ENCODE peak calls at places on chromosomes 13 and 19, in five cellular contexts. J is HFFc6, D is colonic mucosa, M is tibial nerve, G is AG09319. Y is an unnamed sample.

GRCh38 chr13:35475131-35475959 is 1.1 kb downstream of the MAB21L1 start:
- DNase-seq in J (peak), D (peak), M (peak), G (peak), Y (no peak)

GRCh38 chr13:113129921-113130750 is 7.5 kb downstream of the F10 start:
- DNase-seq in J (no peak), D (no peak), M (no peak), G (no peak), Y (no peak)

GRCh38 chr19:17041994-17042393 is 15.4 kb upstream of the CPAMD8 start:
- DNase-seq in J (no peak), D (peak), M (no peak), G (peak), Y (no peak)

GRCh38 chr19:14391156-14391821 is 10.0 kb downstream of the ADGRE5 start:
- DNase-seq in J (no peak), D (no peak), M (no peak), G (no peak), Y (no peak)

GRCh38 chr19:27966390-27966816 is 1246.5 kb downstream of the UQCRFS1 start:
- DNase-seq in J (peak), D (no peak), M (no peak), G (no peak), Y (no peak)

GRCh38 chr19:55549500-55550320 is 4.4 kb upstream of the SBK3 start:
- DNase-seq in J (peak), D (peak), M (no peak), G (peak), Y (peak)

GRCh38 chr13:70375718-70376117 is 267.5 kb upstream of the KLHL1 start:
- DNase-seq in J (no peak), D (peak), M (no peak), G (no peak), Y (no peak)

GRCh38 chr13:42047561-42048322 is 706 bp upstream of the DGKH start:
- DNase-seq in J (peak), D (peak), M (no peak), G (no peak), Y (peak)

GRCh38 chr19:28305513-28305912 is 907.4 kb downstream of the UQCRFS1 start:
- DNase-seq in J (no peak), D (no peak), M (no peak), G (no peak), Y (no peak)

GRCh38 chr19:39974377-39975155 is 3.6 kb downstream of the PSMC4 start:
- DNase-seq in J (no peak), D (peak), M (no peak), G (no peak), Y (no peak)

GRCh38 chr19:49552749-49553148 is 24.9 kb downstream of the RCN3 start:
- DNase-seq in J (no peak), D (no peak), M (no peak), G (no peak), Y (no peak)

GRCh38 chr19:30105316-30105715 is 163.3 kb downstream of the URI1 start:
- DNase-seq in J (no peak), D (no peak), M (no peak), G (no peak), Y (no peak)

GRCh38 chr19:46442808-46443450 is 14.2 kb upstream of the PNMA8C start:
- DNase-seq in J (peak), D (no peak), M (no peak), G (peak), Y (peak)

GRCh38 chr13:94411747-94412146 is 67.7 kb downstream of the DCT start:
- DNase-seq in J (no peak), D (no peak), M (no peak), G (no peak), Y (no peak)

DNA sequence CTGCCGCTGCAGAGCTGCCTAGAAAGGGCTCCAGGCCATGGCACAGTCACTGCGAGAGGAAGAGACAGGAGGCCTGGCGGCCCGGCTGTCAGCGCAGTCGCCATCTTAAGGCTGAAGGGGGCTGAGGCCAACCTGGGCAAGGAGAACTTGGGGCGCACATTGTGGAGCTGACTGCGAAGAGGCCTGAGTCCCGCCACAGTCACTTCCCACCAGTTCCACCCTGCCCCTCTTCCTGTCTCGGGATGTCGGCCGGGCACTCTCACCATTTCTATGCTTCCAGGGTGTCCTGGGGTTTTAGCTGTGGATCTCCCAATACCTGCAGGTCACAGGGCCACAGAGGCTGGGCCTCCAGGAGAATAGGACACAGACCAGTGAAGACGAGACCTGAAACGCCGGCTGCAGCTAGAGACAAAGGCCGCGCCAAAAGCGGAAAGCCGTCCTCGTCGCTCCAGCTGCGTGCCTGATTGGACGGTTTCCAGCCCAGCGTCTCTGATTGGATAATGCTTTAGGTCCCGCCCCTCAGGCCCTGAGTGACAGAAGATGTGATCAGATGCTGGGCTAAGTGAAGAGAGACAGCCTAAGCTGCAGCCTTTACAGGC is 71.1 kb downstream of the ZNF486 start:
- DNase-seq in J (peak), D (peak), M (peak), G (peak), Y (peak)
- TF ChIP-seq CTCF in J (no peak), D (no peak), M (no peak), G (no peak), Y (no peak)

DNA sequence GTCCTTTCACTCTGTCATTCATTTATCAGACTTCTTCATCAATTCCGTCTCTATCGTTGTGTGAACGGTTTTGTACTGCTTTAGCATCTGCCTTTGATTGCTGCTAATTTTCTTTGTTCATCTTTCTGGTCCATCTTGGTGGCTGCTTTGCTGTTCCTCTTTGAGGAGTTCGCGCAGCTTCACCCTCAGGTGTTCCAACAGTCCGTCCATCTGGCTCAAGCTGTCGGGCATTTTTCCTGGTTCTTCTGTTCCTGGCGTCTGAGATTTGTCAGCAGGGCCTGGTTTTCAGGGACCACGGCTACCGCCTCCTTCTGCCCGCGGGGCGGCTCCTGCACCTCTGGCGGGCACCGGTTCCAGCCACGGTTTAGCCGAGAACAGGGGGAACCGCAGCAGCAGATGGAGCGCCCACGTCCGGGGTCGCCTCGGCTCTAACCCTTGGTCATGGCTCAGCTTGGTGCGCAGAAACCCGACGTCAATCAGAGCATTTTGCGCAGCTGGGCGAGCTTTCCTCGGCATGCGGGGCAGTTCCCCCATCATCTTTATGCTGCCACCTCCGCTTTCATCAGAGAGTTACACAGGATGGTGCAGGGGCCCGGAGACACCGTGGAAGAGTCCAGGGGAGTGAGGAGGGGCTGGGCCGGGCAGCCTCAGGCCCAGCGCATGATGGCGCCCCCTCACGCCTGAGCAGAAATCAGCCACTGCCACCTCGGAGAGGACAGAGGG is 89.5 kb downstream of the ZNF100 start:
- DNase-seq in J (no peak), D (no peak), M (no peak), G (no peak), Y (no peak)
- TF ChIP-seq CTCF in J (no peak), D (no peak), M (no peak), G (no peak), Y (no peak)

DNA sequence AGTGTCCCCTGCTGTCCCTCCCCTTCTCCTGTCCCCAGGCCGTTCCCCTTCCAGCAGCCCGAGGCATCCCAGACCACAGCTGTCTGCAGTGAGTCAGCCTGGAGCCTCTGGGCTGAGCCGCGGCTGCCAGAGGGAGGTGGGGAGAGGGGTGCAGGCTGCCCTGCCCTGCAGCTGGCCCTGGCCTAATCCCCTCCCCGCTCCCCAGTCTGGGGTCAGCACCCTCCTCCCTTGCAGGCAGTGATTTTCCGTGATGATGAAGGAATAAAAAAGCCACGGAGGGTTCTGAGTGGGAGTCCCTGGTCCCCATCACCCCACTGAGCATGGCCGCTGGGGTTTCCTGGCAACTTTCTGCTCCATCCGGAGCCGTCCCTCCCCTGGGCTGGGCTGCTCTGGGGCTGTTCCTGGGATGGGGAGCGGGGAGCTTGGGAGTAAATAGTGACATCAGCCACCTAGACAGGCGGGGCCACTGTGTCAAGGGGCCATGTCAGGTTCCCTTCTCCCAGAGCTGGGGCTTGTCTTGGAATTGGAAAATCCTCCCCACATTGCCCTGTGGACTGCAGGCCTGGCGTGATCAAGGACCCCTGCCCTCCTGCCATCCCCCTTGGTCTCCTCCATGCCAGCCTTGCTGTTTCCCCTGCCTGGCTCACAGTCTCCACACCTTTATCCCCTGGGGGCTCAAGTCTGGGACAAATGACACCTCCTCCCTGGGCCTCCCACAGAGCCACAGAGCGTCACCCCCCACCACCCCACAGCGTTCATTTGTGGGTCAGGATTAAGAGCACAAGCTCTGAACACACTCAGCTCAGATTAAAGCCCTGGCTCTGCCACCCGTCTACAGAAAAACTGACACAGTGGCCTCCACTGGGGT is 16.7 kb downstream of the SPC24 start:
- DNase-seq in J (peak), D (peak), M (peak), G (no peak), Y (peak)
- TF ChIP-seq CTCF in J (no peak), D (no peak), M (no peak), G (no peak), Y (no peak)

GRCh38 chr19:36058481-36059179 is 3.9 kb downstream of the WDR62 start:
- DNase-seq in J (no peak), D (no peak), M (no peak), G (no peak), Y (no peak)

GRCh38 chr19:36051637-36052036 is 2.4 kb downstream of the THAP8 start:
- DNase-seq in J (no peak), D (no peak), M (no peak), G (no peak), Y (no peak)

GRCh38 chr19:36051236-36051635 is 2.8 kb downstream of the THAP8 start:
- DNase-seq in J (no peak), D (no peak), M (no peak), G (no peak), Y (peak)

GRCh38 chr19:36054119-36054732 is at the start of gene THAP8:
- DNase-seq in J (peak), D (peak), M (peak), G (peak), Y (peak)

GRCh38 chr19:36054733-36055686 is at the start of gene WDR62:
- DNase-seq in J (peak), D (peak), M (peak), G (no peak), Y (peak)
- TF ChIP-seq CTCF in J (peak), D (no peak), M (no peak), G (no peak), Y (no peak)

DNA sequence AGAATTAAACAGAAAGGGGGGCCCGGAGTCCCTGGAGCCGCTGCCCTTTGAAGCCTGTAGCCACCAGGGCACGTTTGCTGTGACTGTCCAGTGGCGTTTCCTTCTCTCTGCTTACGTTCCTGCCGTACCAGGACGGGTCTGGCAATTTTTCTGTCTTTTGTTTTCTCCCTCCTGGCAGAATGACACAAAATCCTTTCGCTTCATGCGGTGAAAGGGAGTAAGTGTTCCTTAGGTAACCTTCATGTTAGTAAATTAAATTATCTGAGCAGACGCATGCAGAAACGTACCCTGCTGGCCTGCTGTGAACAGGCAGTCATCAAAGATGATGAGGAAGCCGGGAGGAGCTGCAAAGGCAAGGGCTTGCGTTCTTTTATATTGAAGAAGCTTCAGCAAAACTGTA is 299.3 kb upstream of the ARGLU1 start:
- DNase-seq in J (no peak), D (no peak), M (no peak), G (no peak), Y (no peak)
- TF ChIP-seq CTCF in J (no peak), D (no peak), M (no peak), G (no peak), Y (no peak)

Y was measured in Calu3.